ENCODE peak calls at places on chromosome 5, in four cellular contexts. D is GM12878, Q is HCT116, A is HepG2. L is an unnamed sample.

GRCh38 chr5:14450055-14450524 is 131.5 kb upstream of the OTULINL start:
- DNase-seq in D (no peak), Q (no peak), A (no peak), L (no peak)

GRCh38 chr5:31530541-31531265 is 1.2 kb downstream of the DROSHA start:
- DNase-seq in D (no peak), Q (no peak), A (peak; percentile 4), L (no peak)

GRCh38 chr5:2207109-2207399 is 324.3 kb upstream of the IRX4 start:
- DNase-seq in D (no peak), Q (no peak), A (no peak), L (no peak)

GRCh38 chr5:177447066-177447610 is 524 bp downstream of the PRR7 start:
- DNase-seq in D (no peak), Q (no peak), A (no peak), L (peak; percentile 64)

GRCh38 chr5:40667171-40667663 is 12.5 kb upstream of the PTGER4 start:
- DNase-seq in D (no peak), Q (no peak), A (no peak), L (no peak)

GRCh38 chr5:119951330-119951934 is 322.1 kb downstream of the FAM170A start:
- DNase-seq in D (no peak), Q (no peak), A (no peak), L (peak; percentile 71)

GRCh38 chr5:167802755-167803431 is 488.6 kb upstream of the WWC1 start:
- DNase-seq in D (no peak), Q (no peak), A (no peak), L (no peak)

GRCh38 chr5:134209477-134210240 is 16.2 kb downstream of the PPP2CA start:
- DNase-seq in D (no peak), Q (no peak), A (no peak), L (no peak)

GRCh38 chr5:140043508-140043872 is 391 bp upstream of the NRG2 start:
- DNase-seq in D (no peak), Q (no peak), A (no peak), L (peak; percentile 34)

GRCh38 chr5:116389601-116390000 is 185.0 kb downstream of the SEMA6A start:
- DNase-seq in D (no peak), Q (no peak), A (no peak), L (no peak)

GRCh38 chr5:36569456-36569855 is 37.0 kb upstream of the SLC1A3 start:
- DNase-seq in D (no peak), Q (no peak), A (no peak), L (no peak)
- TF ChIP-seq JUND in D (no peak), Q (no peak), A (no peak), L (no peak)

DNA sequence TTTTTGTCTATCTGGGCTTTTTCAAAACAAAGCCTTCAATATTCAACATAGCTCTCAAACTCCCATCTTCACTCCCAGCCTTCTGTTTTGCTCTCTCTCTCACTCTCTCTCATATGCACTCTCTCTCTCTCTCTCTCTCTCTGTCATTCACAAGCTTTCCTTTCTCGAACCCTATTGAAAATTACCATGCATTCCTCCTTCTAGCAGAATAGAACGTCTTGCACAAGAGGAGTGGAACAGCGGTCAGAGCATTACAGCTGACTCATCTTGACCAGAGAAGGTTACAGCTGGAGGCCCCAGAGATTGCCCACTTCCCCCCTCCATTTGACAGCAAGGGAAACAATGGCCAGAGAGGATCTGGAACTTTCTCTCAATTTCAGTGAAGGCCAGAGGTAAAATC is 51.0 kb upstream of the LIFR start:
- DNase-seq in D (no peak), Q (no peak), A (no peak), L (no peak)
- TF ChIP-seq JUND in D (no peak), Q (no peak), A (no peak), L (no peak)

GRCh38 chr5:68456756-68457217 is 241.2 kb downstream of the PIK3R1 start:
- DNase-seq in D (no peak), Q (no peak), A (peak; percentile 20), L (no peak)
- TF ChIP-seq JUND in D (no peak), Q (peak; percentile 37), A (no peak), L (peak; percentile 75)

DNA sequence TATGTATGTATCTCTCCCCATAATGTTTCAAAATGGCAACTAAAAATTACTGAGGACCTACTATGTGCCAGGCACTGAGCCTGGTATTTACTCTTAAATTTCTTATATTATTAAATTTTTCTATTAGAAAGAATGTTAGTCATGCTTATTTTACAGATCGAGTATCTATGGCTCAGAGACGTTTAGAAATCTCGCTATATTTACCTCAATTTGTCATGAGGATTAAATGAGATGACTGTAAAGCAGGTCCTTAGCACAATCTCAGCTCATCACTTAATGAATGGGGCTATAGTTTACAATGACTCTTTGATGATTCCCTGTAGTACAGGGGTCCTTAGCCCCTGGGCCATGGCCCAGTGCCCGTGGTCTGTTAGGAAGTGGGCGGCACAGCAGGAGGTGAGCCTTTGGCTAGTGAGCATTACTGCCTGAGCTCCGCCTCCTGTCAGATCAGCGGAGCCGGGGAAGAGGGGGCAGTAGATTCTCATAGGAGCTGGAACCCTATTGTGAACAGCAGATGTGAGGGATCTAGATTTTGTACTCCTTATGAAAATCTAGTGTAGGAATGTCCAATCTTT is 15.5 kb downstream of the ENC1 start:
- DNase-seq in D (no peak), Q (no peak), A (no peak), L (no peak)
- TF ChIP-seq JUND in D (no peak), Q (no peak), A (no peak), L (no peak)

DNA sequence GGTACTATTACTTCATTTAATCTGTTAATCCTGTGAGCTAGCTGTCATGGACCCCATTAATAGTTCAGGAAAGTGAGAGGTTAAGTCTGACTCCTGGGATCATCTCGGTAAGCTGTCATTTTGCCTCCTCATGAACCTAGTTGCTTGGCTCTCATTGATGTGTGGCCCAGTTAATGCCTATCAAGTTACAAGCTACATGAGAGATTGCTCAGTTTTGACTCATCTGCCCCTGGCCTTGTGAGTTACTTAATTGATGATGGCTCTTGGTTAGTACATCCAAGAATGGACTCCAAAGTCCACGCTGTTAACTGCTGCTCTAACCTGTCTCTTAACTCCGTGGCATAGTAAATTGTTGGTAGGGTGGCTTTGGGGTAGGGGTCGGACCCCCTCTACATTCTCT is 23.9 kb downstream of the LARP1 start:
- DNase-seq in D (no peak), Q (peak; percentile 57), A (peak; percentile 77), L (no peak)
- TF ChIP-seq JUND in D (no peak), Q (peak; percentile 38), A (no peak), L (no peak)

GRCh38 chr5:56450766-56451165 is 217.6 kb upstream of the ANKRD55 start:
- DNase-seq in D (no peak), Q (no peak), A (no peak), L (no peak)
- TF ChIP-seq JUND in D (no peak), Q (no peak), A (no peak), L (no peak)